ENCODE peak calls at places on chromosome 18, in eight cellular contexts. Y is right atrium auricular region, B is T-helper 9 cell, M is renal cortical epithelial cell, D is NCI-H774, V is skeletal muscle cell, X is A549, U is NCI-H1694. N is an unnamed sample.

GRCh38 chr18:10878703-10879102 is 270.7 kb downstream of the PIEZO2 start:
- DNase-seq in Y (no peak), B (no peak), M (no peak), D (no peak), V (no peak), X (no peak), U (no peak), N (no peak)

GRCh38 chr18:59957957-59958356 is 58.2 kb downstream of the PMAIP1 start:
- DNase-seq in Y (no peak), B (no peak), M (peak; percentile 15), D (peak; percentile 86), V (peak; percentile 67), X (peak; percentile 5), U (peak; percentile 70), N (peak; percentile 61)

GRCh38 chr18:45588284-45588683 is 27.0 kb upstream of the SLC14A2 start:
- DNase-seq in Y (no peak), B (no peak), M (no peak), D (no peak), V (peak; percentile 33), X (no peak), U (no peak), N (no peak)

GRCh38 chr18:7000484-7001096 is 117.0 kb downstream of the LAMA1 start:
- DNase-seq in Y (no peak), B (no peak), M (peak; percentile 44), D (no peak), V (no peak), X (no peak), U (no peak), N (peak; percentile 26)

GRCh38 chr18:8960740-8961657 is 141.5 kb upstream of the NDUFV2 start:
- DNase-seq in Y (no peak), B (no peak), M (peak; percentile 92), D (no peak), V (no peak), X (peak; percentile 63), U (no peak), N (peak; percentile 82)

GRCh38 chr18:70380915-70381896 is 92.4 kb downstream of the SOCS6 start:
- DNase-seq in Y (no peak), B (no peak), M (no peak), D (peak; percentile 57), V (no peak), X (peak; percentile 44), U (no peak), N (no peak)

GRCh38 chr18:69387181-69387580 is 13.5 kb upstream of the DOK6 start:
- DNase-seq in Y (no peak), B (no peak), M (no peak), D (no peak), V (no peak), X (no peak), U (no peak), N (no peak)

GRCh38 chr18:62437520-62438329 is 85.1 kb upstream of the ZCCHC2 start:
- DNase-seq in Y (no peak), B (no peak), M (no peak), D (no peak), V (no peak), X (no peak), U (peak; percentile 57), N (no peak)

GRCh38 chr18:33052886-33053285 is 280.1 kb upstream of the KLHL14 start:
- DNase-seq in Y (no peak), B (no peak), M (no peak), D (no peak), V (no peak), X (no peak), U (no peak), N (no peak)

GRCh38 chr18:23718731-23719130 is 29.5 kb downstream of the LAMA3 start:
- DNase-seq in Y (no peak), B (no peak), M (no peak), D (no peak), V (no peak), X (no peak), U (no peak), N (no peak)

GRCh38 chr18:9608298-9608697 is 6.1 kb downstream of the PPP4R1 start:
- DNase-seq in Y (no peak), B (no peak), M (no peak), D (no peak), V (no peak), X (peak; percentile 15), U (no peak), N (peak; percentile 53)

GRCh38 chr18:36769172-36769571 is 59.6 kb downstream of the TPGS2 start:
- DNase-seq in Y (no peak), B (no peak), M (no peak), D (no peak), V (no peak), X (no peak), U (no peak), N (peak; percentile 16)

GRCh38 chr18:42706618-42707017 is 408.9 kb downstream of the RIT2 start:
- DNase-seq in Y (no peak), B (no peak), M (peak; percentile 63), D (peak; percentile 83), V (no peak), X (peak; percentile 1), U (no peak), N (no peak)

GRCh38 chr18:59996370-59996966 is 96.7 kb downstream of the PMAIP1 start:
- DNase-seq in Y (no peak), B (no peak), M (peak; percentile 59), D (peak; percentile 39), V (peak; percentile 11), X (peak; percentile 58), U (peak; percentile 50), N (peak; percentile 48)

GRCh38 chr18:3058328-3059191 is 45.6 kb upstream of the LPIN2 start:
- DNase-seq in Y (peak; percentile 36), B (no peak), M (peak; percentile 3), D (no peak), V (no peak), X (peak; percentile 45), U (no peak), N (no peak)

GRCh38 chr18:43780782-43781340 is 503.6 kb upstream of the SYT4 start:
- DNase-seq in Y (no peak), B (no peak), M (peak; percentile 54), D (no peak), V (peak; percentile 70), X (no peak), U (no peak), N (peak; percentile 84)

GRCh38 chr18:36630917-36631316 is 197.9 kb downstream of the TPGS2 start:
- DNase-seq in Y (no peak), B (no peak), M (no peak), D (no peak), V (no peak), X (no peak), U (no peak), N (no peak)